ENCODE peak calls at places on chromosomes 3 and 15, in eight cellular contexts. One of them, this sample, is unnamed.
A peak's percentile ranks its signal among the peaks of the same experiment; 100 is the strongest.

GRCh38 chr3:190027116-190027515 is 93.6 kb downstream of the P3H2 start:
- DNase-seq in breast epithelium: no peak
- DNase-seq in CD8-positive, alpha-beta memory T cell: no peak
- DNase-seq in heart left ventricle: no peak
- DNase-seq in foreskin fibroblast: no peak
- DNase-seq in neuronal stem cell: no peak
- DNase-seq in choroid plexus epithelial cell: no peak
- DNase-seq in right atrium auricular region: no peak
- DNase-seq in this sample: no peak

GRCh38 chr3:134327594-134327975 is 46.7 kb downstream of the AMOTL2 start:
- DNase-seq in CD8-positive, alpha-beta memory T cell: no peak
- DNase-seq in choroid plexus epithelial cell: peak; percentile 82
- DNase-seq in right atrium auricular region: no peak
- DNase-seq in foreskin fibroblast: peak; percentile 90
- DNase-seq in neuronal stem cell: no peak
- DNase-seq in heart left ventricle: no peak
- DNase-seq in breast epithelium: no peak
- DNase-seq in this sample: no peak

GRCh38 chr3:188170461-188171459 is 16.8 kb downstream of the LPP start:
- DNase-seq in right atrium auricular region: no peak
- DNase-seq in heart left ventricle: no peak
- DNase-seq in neuronal stem cell: no peak
- DNase-seq in choroid plexus epithelial cell: no peak
- DNase-seq in CD8-positive, alpha-beta memory T cell: no peak
- DNase-seq in foreskin fibroblast: no peak
- DNase-seq in breast epithelium: no peak
- DNase-seq in this sample: no peak

GRCh38 chr3:42115946-42116345 is 24.8 kb downstream of the TRAK1 start:
- DNase-seq in heart left ventricle: no peak
- DNase-seq in right atrium auricular region: no peak
- DNase-seq in neuronal stem cell: no peak
- DNase-seq in breast epithelium: no peak
- DNase-seq in CD8-positive, alpha-beta memory T cell: no peak
- DNase-seq in choroid plexus epithelial cell: no peak
- DNase-seq in foreskin fibroblast: no peak
- DNase-seq in this sample: no peak

GRCh38 chr3:190671658-190672057 is 157.8 kb downstream of the IL1RAP start:
- DNase-seq in CD8-positive, alpha-beta memory T cell: no peak
- DNase-seq in choroid plexus epithelial cell: peak; percentile 45
- DNase-seq in neuronal stem cell: no peak
- DNase-seq in foreskin fibroblast: peak; percentile 4
- DNase-seq in breast epithelium: no peak
- DNase-seq in right atrium auricular region: no peak
- DNase-seq in heart left ventricle: no peak
- DNase-seq in this sample: no peak

GRCh38 chr15:79572691-79573340 is 140.7 kb downstream of the MINAR1 start:
- DNase-seq in right atrium auricular region: no peak
- DNase-seq in heart left ventricle: no peak
- DNase-seq in choroid plexus epithelial cell: no peak
- DNase-seq in CD8-positive, alpha-beta memory T cell: no peak
- DNase-seq in foreskin fibroblast: no peak
- DNase-seq in breast epithelium: no peak
- DNase-seq in neuronal stem cell: no peak
- DNase-seq in this sample: no peak

GRCh38 chr3:152797751-152798432 is 37.0 kb upstream of the P2RY1 start:
- DNase-seq in neuronal stem cell: no peak
- DNase-seq in CD8-positive, alpha-beta memory T cell: no peak
- DNase-seq in choroid plexus epithelial cell: no peak
- DNase-seq in breast epithelium: no peak
- DNase-seq in heart left ventricle: no peak
- DNase-seq in right atrium auricular region: no peak
- DNase-seq in foreskin fibroblast: no peak
- DNase-seq in this sample: no peak

GRCh38 chr15:24956131-24956838 is 1.5 kb downstream of the SNRPN start:
- DNase-seq in breast epithelium: peak; percentile 82
- DNase-seq in foreskin fibroblast: peak; percentile 60
- DNase-seq in choroid plexus epithelial cell: peak; percentile 74
- DNase-seq in CD8-positive, alpha-beta memory T cell: peak; percentile 57
- DNase-seq in neuronal stem cell: peak; percentile 67
- DNase-seq in right atrium auricular region: peak; percentile 75
- DNase-seq in heart left ventricle: peak; percentile 84
- DNase-seq in this sample: peak; percentile 89

DNA sequence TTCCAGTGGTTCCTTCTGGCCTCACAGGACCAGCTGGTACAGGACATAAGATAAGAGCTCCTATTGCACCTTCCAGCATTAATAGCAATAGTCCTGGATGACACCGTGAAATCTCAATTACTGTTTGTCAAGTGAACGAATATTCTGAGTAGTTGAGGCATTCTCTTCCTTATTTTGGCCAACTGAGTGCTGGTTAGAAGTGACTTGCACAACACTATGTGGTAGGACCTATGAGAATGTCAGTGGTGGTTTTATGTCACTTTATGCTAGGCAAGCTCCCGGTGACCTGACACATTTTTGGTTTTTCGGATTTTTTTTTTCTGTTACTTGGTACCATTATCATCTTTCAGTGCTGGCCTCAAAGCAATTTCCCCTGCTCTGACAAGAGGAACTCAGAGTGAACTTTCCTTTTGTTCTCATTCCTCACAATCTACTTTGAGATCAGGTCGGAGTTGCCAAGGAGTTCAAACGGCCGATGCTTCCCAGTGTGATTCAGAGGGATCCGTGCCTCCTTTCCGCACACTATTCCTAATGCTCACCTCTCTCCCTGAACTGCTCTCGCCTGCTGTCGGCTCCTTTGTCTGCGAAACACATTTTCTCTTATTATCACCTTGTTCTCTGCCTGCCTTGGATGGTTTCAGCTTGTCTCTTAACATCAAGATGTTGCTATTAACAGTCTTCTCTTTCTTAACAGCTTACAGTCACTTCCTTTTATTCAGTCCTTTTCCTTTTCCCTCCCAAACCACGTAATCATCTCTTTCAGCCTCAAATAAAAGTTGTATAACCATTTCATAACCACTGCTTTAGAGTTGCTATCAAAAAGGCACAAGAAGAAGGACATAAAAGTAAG is 35.8 kb downstream of the QTRT2 start:
- DNase-seq in heart left ventricle: no peak
- DNase-seq in neuronal stem cell: no peak
- DNase-seq in foreskin fibroblast: no peak
- DNase-seq in CD8-positive, alpha-beta memory T cell: no peak
- DNase-seq in right atrium auricular region: no peak
- DNase-seq in breast epithelium: no peak
- DNase-seq in choroid plexus epithelial cell: no peak
- DNase-seq in this sample: no peak
- H3K4me3 ChIP-seq in heart left ventricle: no peak overlapping the region
- H3K4me3 ChIP-seq in neuronal stem cell: no peak overlapping the region
- H3K4me3 ChIP-seq in foreskin fibroblast: no peak overlapping the region
- H3K4me3 ChIP-seq in CD8-positive, alpha-beta memory T cell: no peak overlapping the region
- H3K4me3 ChIP-seq in right atrium auricular region: no peak overlapping the region
- H3K4me3 ChIP-seq in breast epithelium: no peak overlapping the region
- H3K4me3 ChIP-seq in choroid plexus epithelial cell: peak overlapping the region; percentile 6
- H3K4me3 ChIP-seq in this sample: no peak overlapping the region

GRCh38 chr3:19947549-19948071 is 713 bp downstream of the RAB5A start:
- DNase-seq in neuronal stem cell: peak; percentile 32
- DNase-seq in right atrium auricular region: peak; percentile 66
- DNase-seq in heart left ventricle: peak; percentile 58
- DNase-seq in choroid plexus epithelial cell: peak; percentile 28
- DNase-seq in breast epithelium: peak; percentile 51
- DNase-seq in CD8-positive, alpha-beta memory T cell: peak; percentile 39
- DNase-seq in foreskin fibroblast: peak; percentile 42
- DNase-seq in this sample: peak; percentile 73

GRCh38 chr3:19946291-19946831 is 536 bp upstream of the RAB5A start:
- DNase-seq in foreskin fibroblast: no peak
- DNase-seq in heart left ventricle: no peak
- DNase-seq in choroid plexus epithelial cell: no peak
- DNase-seq in CD8-positive, alpha-beta memory T cell: no peak
- DNase-seq in breast epithelium: no peak
- DNase-seq in neuronal stem cell: no peak
- DNase-seq in right atrium auricular region: no peak
- DNase-seq in this sample: no peak

GRCh38 chr3:19948192-19948591 is 1.3 kb downstream of the RAB5A start:
- DNase-seq in breast epithelium: no peak
- DNase-seq in right atrium auricular region: no peak
- DNase-seq in choroid plexus epithelial cell: no peak
- DNase-seq in heart left ventricle: no peak
- DNase-seq in neuronal stem cell: no peak
- DNase-seq in foreskin fibroblast: no peak
- DNase-seq in CD8-positive, alpha-beta memory T cell: no peak
- DNase-seq in this sample: no peak

GRCh38 chr3:19946832-19947548 is at the start of gene RAB5A:
- DNase-seq in heart left ventricle: peak; percentile 98
- DNase-seq in right atrium auricular region: peak; percentile 97
- DNase-seq in CD8-positive, alpha-beta memory T cell: peak; percentile 96
- DNase-seq in choroid plexus epithelial cell: peak; percentile 99
- DNase-seq in breast epithelium: peak; percentile 98
- DNase-seq in neuronal stem cell: peak; percentile 92
- DNase-seq in foreskin fibroblast: peak; percentile 99
- DNase-seq in this sample: peak; percentile 97

DNA sequence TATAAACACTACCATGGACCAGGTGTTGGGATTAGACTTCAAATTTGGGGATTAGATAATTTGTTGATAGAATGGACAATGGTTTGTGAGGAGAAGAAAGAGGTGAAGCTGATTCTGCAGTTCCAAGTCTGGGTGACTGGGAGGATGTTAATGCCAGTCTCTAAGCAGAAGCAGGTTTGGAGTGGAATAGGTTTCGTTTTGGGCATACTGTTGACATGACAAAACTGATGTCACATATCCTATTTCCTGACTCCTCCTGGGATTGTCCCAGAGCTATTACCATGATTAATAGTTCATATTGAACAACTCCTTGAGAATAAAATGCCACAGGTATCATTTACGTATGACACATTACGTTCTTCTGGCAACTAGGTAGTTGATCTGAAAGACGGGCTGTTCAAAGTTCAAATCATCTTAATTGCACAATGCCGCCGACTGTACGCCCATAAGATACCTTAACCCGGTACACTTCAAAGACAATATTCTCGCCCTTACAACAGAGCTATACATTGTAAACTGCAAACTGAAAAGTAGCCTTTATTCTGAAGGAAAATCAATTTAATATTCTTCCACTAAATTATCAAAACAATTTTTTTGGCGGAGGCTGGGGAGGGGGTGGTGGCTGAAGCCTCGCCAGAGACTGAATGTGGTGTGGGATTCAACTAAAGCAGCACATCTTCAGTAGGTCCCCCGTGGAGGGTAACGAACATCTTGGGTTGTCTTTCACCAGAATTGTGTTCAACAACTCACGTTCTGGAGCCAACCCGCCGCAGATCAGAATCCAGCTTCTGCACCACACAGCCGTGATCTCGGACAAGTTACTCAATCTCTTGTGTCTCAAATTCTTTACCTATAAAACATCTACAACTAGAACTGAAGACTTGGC is 1.2 kb upstream of the RAB5A start:
- DNase-seq in heart left ventricle: no peak
- DNase-seq in neuronal stem cell: no peak
- DNase-seq in choroid plexus epithelial cell: no peak
- DNase-seq in foreskin fibroblast: no peak
- DNase-seq in right atrium auricular region: no peak
- DNase-seq in breast epithelium: no peak
- DNase-seq in CD8-positive, alpha-beta memory T cell: no peak
- DNase-seq in this sample: no peak
- H3K4me3 ChIP-seq in heart left ventricle: peak overlapping the region; percentile 65
- H3K4me3 ChIP-seq in neuronal stem cell: no peak overlapping the region
- H3K4me3 ChIP-seq in choroid plexus epithelial cell: peak overlapping the region; percentile 97
- H3K4me3 ChIP-seq in foreskin fibroblast: peak overlapping the region; percentile 94
- H3K4me3 ChIP-seq in right atrium auricular region: peak overlapping the region; percentile 98
- H3K4me3 ChIP-seq in breast epithelium: peak overlapping the region; percentile 94
- H3K4me3 ChIP-seq in CD8-positive, alpha-beta memory T cell: peak overlapping the region; percentile 74
- H3K4me3 ChIP-seq in this sample: peak overlapping the region; percentile 89

GRCh38 chr3:37997321-37997720 is 6.7 kb downstream of the VILL start:
- DNase-seq in foreskin fibroblast: no peak
- DNase-seq in choroid plexus epithelial cell: no peak
- DNase-seq in heart left ventricle: no peak
- DNase-seq in neuronal stem cell: no peak
- DNase-seq in CD8-positive, alpha-beta memory T cell: no peak
- DNase-seq in breast epithelium: no peak
- DNase-seq in right atrium auricular region: no peak
- DNase-seq in this sample: peak; percentile 48

GRCh38 chr3:37995652-37996641 is 5.4 kb downstream of the VILL start:
- DNase-seq in foreskin fibroblast: no peak
- DNase-seq in heart left ventricle: no peak
- DNase-seq in right atrium auricular region: no peak
- DNase-seq in choroid plexus epithelial cell: peak; percentile 23
- DNase-seq in CD8-positive, alpha-beta memory T cell: no peak
- DNase-seq in neuronal stem cell: no peak
- DNase-seq in breast epithelium: no peak
- DNase-seq in this sample: no peak

GRCh38 chr3:37999836-38000235 is 9.2 kb downstream of the VILL start:
- DNase-seq in foreskin fibroblast: no peak
- DNase-seq in breast epithelium: no peak
- DNase-seq in choroid plexus epithelial cell: no peak
- DNase-seq in neuronal stem cell: no peak
- DNase-seq in right atrium auricular region: no peak
- DNase-seq in CD8-positive, alpha-beta memory T cell: no peak
- DNase-seq in heart left ventricle: no peak
- DNase-seq in this sample: no peak

GRCh38 chr3:37996785-37997301 is 6.3 kb downstream of the VILL start:
- DNase-seq in right atrium auricular region: peak; percentile 83
- DNase-seq in neuronal stem cell: peak; percentile 74
- DNase-seq in CD8-positive, alpha-beta memory T cell: peak; percentile 75
- DNase-seq in heart left ventricle: no peak
- DNase-seq in choroid plexus epithelial cell: peak; percentile 89
- DNase-seq in breast epithelium: peak; percentile 70
- DNase-seq in foreskin fibroblast: peak; percentile 66
- DNase-seq in this sample: peak; percentile 76

DNA sequence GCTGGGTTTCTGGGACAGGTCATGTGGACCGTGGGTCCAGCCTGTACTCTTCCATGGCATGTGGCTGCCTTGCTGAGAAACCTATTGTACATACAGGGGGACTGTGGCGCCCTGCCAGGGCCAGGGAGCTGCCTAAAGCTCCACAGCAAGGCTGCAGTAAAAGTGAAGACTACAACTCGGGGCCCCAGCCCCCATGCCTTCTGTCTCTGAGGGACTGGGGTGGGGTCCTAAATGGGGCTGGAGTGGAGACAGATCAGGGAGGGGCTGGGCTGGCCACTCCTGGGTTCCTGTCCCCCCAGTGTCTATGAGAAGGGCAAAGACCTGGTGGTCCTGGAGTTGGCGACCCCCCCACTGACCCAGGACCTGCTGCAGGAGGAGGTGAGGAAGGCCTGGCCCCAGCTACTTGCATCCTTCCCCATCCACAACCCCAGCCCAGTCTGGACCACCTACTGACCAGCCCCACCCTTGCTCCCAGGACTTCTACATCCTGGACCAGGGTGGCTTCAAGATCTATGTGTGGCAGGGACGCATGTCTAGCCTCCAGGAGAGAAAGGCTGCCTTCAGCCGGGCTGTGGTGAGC is 7.3 kb downstream of the VILL start:
- DNase-seq in choroid plexus epithelial cell: no peak
- DNase-seq in breast epithelium: no peak
- DNase-seq in neuronal stem cell: no peak
- DNase-seq in foreskin fibroblast: no peak
- DNase-seq in heart left ventricle: no peak
- DNase-seq in CD8-positive, alpha-beta memory T cell: no peak
- DNase-seq in right atrium auricular region: no peak
- DNase-seq in this sample: no peak
- H3K4me3 ChIP-seq in choroid plexus epithelial cell: no peak overlapping the region
- H3K4me3 ChIP-seq in breast epithelium: no peak overlapping the region
- H3K4me3 ChIP-seq in neuronal stem cell: no peak overlapping the region
- H3K4me3 ChIP-seq in foreskin fibroblast: no peak overlapping the region
- H3K4me3 ChIP-seq in heart left ventricle: no peak overlapping the region
- H3K4me3 ChIP-seq in CD8-positive, alpha-beta memory T cell: peak overlapping the region; percentile 62
- H3K4me3 ChIP-seq in right atrium auricular region: no peak overlapping the region
- H3K4me3 ChIP-seq in this sample: no peak overlapping the region

GRCh38 chr3:196063049-196063448 is 18.8 kb downstream of the TFRC start:
- DNase-seq in right atrium auricular region: no peak
- DNase-seq in CD8-positive, alpha-beta memory T cell: no peak
- DNase-seq in foreskin fibroblast: no peak
- DNase-seq in choroid plexus epithelial cell: peak; percentile 73
- DNase-seq in breast epithelium: no peak
- DNase-seq in neuronal stem cell: no peak
- DNase-seq in heart left ventricle: no peak
- DNase-seq in this sample: no peak
- H3K4me3 ChIP-seq in right atrium auricular region: no peak overlapping the region
- H3K4me3 ChIP-seq in CD8-positive, alpha-beta memory T cell: no peak overlapping the region
- H3K4me3 ChIP-seq in foreskin fibroblast: no peak overlapping the region
- H3K4me3 ChIP-seq in choroid plexus epithelial cell: no peak overlapping the region
- H3K4me3 ChIP-seq in breast epithelium: no peak overlapping the region
- H3K4me3 ChIP-seq in neuronal stem cell: no peak overlapping the region
- H3K4me3 ChIP-seq in heart left ventricle: no peak overlapping the region
- H3K4me3 ChIP-seq in this sample: no peak overlapping the region